ENCODE peak calls at places on chromosome X, in four cellular contexts. Z, X, D and Q are unnamed samples. For H3K36me3, the result is how much of the 10 kb centered on the place peaks cover.

GRCh38 chrX:122866527-122866926 is 317.6 kb upstream of the GRIA3 start:
- DNase-seq in Z (no peak), D (peak), X (no peak), Q (no peak)

GRCh38 chrX:45801554-45801953 is 600.9 kb upstream of the DIPK2B start:
- DNase-seq in D (peak), Z (no peak), X (no peak), Q (no peak)

GRCh38 chrX:39705299-39705698 is 392.5 kb downstream of the BCOR start:
- DNase-seq in X (peak), Z (peak), D (peak), Q (no peak)

GRCh38 chrX:103183912-103184311 is 31.0 kb upstream of the BEX4 start:
- DNase-seq in D (no peak), Z (no peak), X (no peak), Q (no peak)

GRCh38 chrX:39953879-39954278 is 143.9 kb downstream of the BCOR start:
- DNase-seq in D (peak), Z (peak), X (peak), Q (no peak)

GRCh38 chrX:70219938-70220764 is 14.3 kb upstream of the AWAT1 start:
- DNase-seq in Z (no peak), X (peak), D (peak), Q (no peak)

GRCh38 chrX:78652971-78653822 is 5.9 kb downstream of the RTL3 start:
- DNase-seq in X (no peak), D (peak), Z (no peak), Q (no peak)

GRCh38 chrX:118884552-118885138 is 61.0 kb downstream of the ZCCHC12 start:
- DNase-seq in Z (no peak), D (no peak), X (no peak), Q (no peak)

GRCh38 chrX:53263597-53264094 is 17.7 kb downstream of the IQSEC2 start:
- DNase-seq in D (peak), Z (no peak), X (no peak), Q (no peak)

GRCh38 chrX:154125356-154126040 is 18.5 kb upstream of the OPN1LW start:
- DNase-seq in Z (no peak), X (no peak), D (no peak), Q (no peak)

GRCh38 chrX:105823092-105823454 is 734 bp downstream of the NRK start:
- DNase-seq in Z (no peak), D (no peak), X (no peak), Q (no peak)

GRCh38 chrX:56382278-56382677 is 150.1 kb downstream of the KLF8 start:
- DNase-seq in Z (no peak), D (no peak), X (no peak), Q (no peak)

GRCh38 chrX:18855919-18856644 is 127.8 kb downstream of the PHKA2 start:
- DNase-seq in Z (no peak), X (no peak), D (peak), Q (no peak)

GRCh38 chrX:155052738-155053498 is 18.0 kb downstream of the CMC4 start:
- DNase-seq in Z (no peak), X (no peak), D (no peak), Q (no peak)

GRCh38 chrX:39480966-39481365 is 616.8 kb downstream of the BCOR start:
- DNase-seq in X (no peak), D (no peak), Z (no peak), Q (no peak)

GRCh38 chrX:133921764-133922389 is 63.5 kb downstream of the GPC3 start:
- DNase-seq in D (peak), X (no peak), Z (no peak), Q (no peak)

GRCh38 chrX:1511829-1512228 is 25.2 kb downstream of the P2RY8 start:
- DNase-seq in D (no peak), Z (no peak), X (no peak), Q (no peak)

GRCh38 chrX:41313419-41313818 is 20.5 kb upstream of the DDX3X start:
- DNase-seq in D (peak), X (no peak), Z (no peak), Q (no peak)

GRCh38 chrX:154541896-154542722 is 4.5 kb downstream of the G6PD start:
- DNase-seq in X (peak), D (peak), Z (peak), Q (no peak)

GRCh38 chrX:153495362-153495751 is 577 bp downstream of the BGN start:
- DNase-seq in Z (no peak), X (no peak), D (no peak), Q (no peak)

GRCh38 chrX:56995271-56995994 is at the start of gene SPIN3:
- DNase-seq in X (peak), D (peak), Z (peak), Q (peak)

GRCh38 chrX:119482497-119483480 is 14.5 kb downstream of the SLC25A5 start:
- DNase-seq in X (peak), Z (peak), D (peak), Q (peak)

GRCh38 chrX:151543706-151544105 is 19.8 kb upstream of the PASD1 start:
- DNase-seq in X (no peak), D (no peak), Z (no peak), Q (no peak)

GRCh38 chrX:119410027-119410819 is 11.1 kb downstream of the SLC25A43 start:
- DNase-seq in Z (peak), X (peak), D (peak), Q (no peak)

GRCh38 chrX:67604979-67605703 is 61.3 kb downstream of the AR start:
- DNase-seq in X (no peak), D (peak), Z (no peak), Q (no peak)

GRCh38 chrX:136214551-136214950 is 36.6 kb downstream of the MAP7D3 start:
- DNase-seq in D (peak), Z (no peak), X (no peak), Q (no peak)

GRCh38 chrX:154317391-154318000 is 21.9 kb downstream of the TKTL1 start:
- DNase-seq in Z (no peak), D (no peak), X (no peak), Q (no peak)

GRCh38 chrX:42107495-42108139 is 184.3 kb upstream of the CASK start:
- DNase-seq in X (no peak), Z (no peak), D (no peak), Q (no peak)

GRCh38 chrX:125651426-125651825 is 331.8 kb downstream of the TEX13C start:
- DNase-seq in X (no peak), Z (no peak), D (peak), Q (no peak)

GRCh38 chrX:70664726-70665125 is 220.1 kb downstream of the DLG3 start:
- DNase-seq in Z (no peak), D (peak), X (no peak), Q (no peak)

GRCh38 chrX:40931921-40932320 is 153.3 kb upstream of the USP9X start:
- DNase-seq in Z (no peak), X (no peak), D (no peak), Q (no peak)

GRCh38 chrX:108090474-108091265 is 672 bp downstream of the PSMD10 start:
- DNase-seq in X (no peak), Z (no peak), D (peak), Q (no peak)

GRCh38 chrX:101386542-101386885 is 523 bp upstream of the BTK start:
- DNase-seq in D (no peak), X (no peak), Z (no peak), Q (no peak)

DNA sequence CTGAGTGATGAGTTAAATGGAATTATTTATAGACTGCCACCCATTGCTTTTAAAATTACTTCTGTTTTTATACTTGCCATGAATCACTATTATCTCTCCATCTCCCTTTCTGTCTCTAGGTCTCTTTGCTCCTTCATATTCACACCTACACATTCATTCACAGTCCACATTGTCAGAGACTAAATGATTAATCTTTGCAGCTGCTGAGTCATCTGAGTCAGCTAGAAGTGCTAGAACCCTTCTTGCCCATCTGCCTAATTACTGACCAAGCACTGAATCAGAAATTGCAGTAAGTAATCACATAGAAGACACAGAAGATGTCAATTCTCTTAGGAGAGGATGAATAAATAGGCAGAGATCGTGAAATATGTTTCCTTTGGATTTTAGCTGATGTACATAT is 31.6 kb upstream of the RPS6KA6 start:
- DNase-seq in X (no peak), Z (no peak), D (no peak), Q (no peak)
- H3K36me3 ChIP-seq in X (under half), Z (under half), D (under half), Q (under half)

GRCh38 chrX:124042042-124042441 is 80.5 kb downstream of the STAG2 start:
- DNase-seq in Z (no peak), D (no peak), X (no peak), Q (no peak)

DNA sequence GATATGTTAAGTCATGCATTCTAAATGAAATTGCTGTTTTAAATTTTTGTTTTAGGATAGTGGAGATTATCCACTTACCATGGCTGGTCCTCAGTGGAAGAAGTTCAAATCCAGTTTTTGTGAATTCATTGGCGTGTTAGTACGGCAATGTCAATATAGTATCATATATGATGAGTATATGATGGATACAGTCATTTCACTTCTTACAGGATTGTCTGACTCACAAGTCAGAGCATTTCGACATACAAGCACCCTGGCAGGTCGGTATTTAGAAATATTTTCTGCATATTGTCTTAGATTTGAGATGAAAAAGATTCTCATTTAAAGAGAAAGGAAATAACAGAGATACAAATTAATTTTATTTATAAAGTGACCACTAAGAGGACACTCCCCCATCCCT is 83.6 kb downstream of the STAG2 start:
- DNase-seq in X (no peak), D (no peak), Z (no peak), Q (no peak)
- H3K36me3 ChIP-seq in X (under half), D (under half), Z (under half), Q (under half)

DNA sequence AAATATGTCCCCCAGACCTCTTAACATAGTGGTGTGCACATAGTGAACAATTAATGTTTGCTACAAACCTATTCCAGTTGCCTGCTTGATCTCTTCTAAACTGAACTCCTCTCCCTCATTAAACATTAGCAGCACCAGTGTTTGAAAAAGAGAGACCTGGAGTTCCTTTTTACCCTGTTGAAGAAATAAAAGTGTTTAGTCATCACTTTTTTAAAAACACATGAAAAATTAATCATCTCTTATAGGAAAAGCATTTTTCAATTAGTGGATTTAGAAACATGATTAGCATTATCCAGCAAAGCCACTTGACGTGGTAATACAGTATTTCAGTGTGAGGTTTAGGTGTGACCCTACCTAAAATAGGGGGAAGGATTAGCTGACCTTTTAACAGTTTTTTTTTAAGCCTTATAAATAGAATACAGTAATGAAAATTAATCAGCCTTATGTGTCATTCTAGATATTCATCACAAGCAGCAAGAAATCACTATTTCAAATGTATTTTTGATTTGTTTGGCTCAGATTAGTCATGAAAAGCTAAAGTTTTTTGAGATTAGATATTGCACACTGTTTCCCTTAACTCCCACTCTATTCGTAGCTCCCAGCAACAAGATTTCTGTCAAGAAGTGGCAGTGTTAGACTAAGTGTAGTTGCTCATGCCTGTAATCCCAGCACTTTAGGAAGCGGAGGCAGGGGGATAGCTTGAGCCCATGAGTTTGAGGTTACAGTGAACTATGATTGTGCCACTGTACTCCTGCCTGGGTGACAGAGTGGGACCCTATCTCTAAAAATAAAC is 26.2 kb downstream of the CUL4B start:
- DNase-seq in Z (no peak), X (no peak), D (no peak), Q (no peak)
- H3K36me3 ChIP-seq in Z (under half), X (under half), D (under half), Q (under half)

DNA sequence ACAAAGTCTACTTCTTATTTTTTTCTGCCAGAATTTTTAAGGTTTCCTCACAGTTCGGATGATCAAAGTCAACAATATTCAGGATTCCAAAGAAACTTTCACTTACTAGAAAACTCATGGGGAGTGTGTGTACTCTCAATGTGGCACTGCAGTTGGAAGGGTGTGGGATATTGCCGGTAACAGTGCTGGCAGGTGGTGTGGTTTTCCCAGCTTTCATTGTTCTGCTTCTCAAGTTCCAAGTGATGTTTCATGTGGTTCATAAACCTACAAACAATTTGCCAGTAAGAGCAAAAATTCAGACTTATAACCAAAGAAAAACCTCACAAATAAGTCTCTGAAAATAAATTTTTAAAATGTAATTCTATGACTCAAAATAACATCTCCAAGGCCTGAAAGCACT is 39.8 kb downstream of the ZNF280C start:
- DNase-seq in D (no peak), X (no peak), Z (no peak), Q (no peak)
- H3K36me3 ChIP-seq in D (under half), X (under half), Z (under half), Q (under half)

DNA sequence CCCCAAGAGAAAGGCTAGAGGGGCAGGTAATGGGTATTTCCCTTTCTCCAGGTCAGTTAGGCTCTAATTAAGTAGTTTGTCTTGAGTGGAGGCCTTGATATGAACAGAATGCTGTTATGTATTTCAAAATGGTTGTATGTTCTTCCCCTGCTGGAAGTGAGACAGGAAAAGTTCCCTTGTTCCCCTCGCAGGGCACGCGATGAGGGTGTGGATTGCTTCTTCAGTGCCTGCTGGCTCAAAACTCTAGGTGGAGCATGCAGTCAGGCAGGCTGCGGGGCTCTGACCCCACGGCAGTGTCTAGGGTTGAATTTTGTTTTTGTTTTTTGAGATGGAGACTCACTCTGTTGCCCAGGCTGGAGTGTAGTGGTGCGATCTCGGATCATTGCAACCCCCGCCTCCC is 341.0 kb upstream of the ZCCHC13 start:
- DNase-seq in X (no peak), Z (no peak), D (no peak), Q (no peak)
- H3K36me3 ChIP-seq in X (under half), Z (under half), D (under half), Q (under half)

GRCh38 chrX:23982891-23983290 is 44.1 kb downstream of the KLHL15 start:
- DNase-seq in D (no peak), X (no peak), Z (no peak), Q (no peak)
- H3K36me3 ChIP-seq in D (under half), X (under half), Z (under half), Q (under half)

GRCh38 chrX:81414630-81415029 is 212.7 kb downstream of the SH3BGRL start:
- DNase-seq in D (no peak), Z (no peak), X (no peak), Q (no peak)

GRCh38 chrX:81411517-81411916 is 209.6 kb downstream of the SH3BGRL start:
- DNase-seq in D (no peak), X (no peak), Z (no peak), Q (no peak)

DNA sequence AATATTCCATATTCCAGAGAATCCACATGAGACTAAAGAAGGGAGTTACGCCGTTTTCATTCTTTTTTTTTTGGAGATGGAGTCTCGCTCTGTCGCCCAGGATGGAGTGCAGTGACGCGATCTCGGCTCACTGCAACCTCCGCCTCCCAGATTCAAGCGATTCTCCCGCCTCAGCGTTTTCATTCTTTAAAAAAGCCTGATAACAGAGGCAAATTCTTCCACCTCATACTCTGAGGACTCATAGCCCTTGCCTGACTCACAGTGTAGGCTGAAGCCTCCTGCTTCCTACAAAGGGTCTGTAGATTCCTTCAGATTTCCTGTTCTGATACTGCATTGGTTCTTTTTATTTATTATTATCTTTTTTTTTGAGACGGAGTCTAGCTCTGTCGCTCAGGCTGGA is 210.5 kb downstream of the SH3BGRL start:
- DNase-seq in X (no peak), D (no peak), Z (no peak), Q (no peak)
- H3K36me3 ChIP-seq in X (under half), D (under half), Z (under half), Q (under half)

DNA sequence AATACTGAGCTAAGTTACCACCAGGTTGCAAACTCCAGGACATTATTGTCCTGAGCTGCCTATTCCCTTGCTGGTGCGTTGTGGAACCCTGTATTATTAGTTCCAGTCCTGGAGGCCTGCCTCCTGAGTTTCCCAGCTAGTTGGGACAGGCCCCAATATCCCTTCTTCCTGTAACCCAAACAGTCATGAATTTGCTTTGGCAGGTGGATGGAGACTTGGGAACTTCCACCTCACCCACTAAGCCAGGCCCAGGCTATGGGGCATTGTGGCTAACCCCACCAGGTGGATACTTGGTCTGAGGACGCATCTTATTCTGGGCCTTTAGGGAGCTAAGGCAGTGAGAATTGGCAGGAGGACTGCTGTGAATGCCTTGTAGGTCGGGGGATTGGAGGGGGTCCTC is 5.0 kb downstream of the RBM3 start:
- DNase-seq in D (no peak), Z (no peak), X (no peak), Q (no peak)
- H3K36me3 ChIP-seq in D (under half), Z (under half), X (under half), Q (under half)